ENCODE peak calls at places on chromosomes 16 and 17, in five cellular contexts. S is stomach, C is HCT116, M is iPS DF 6.9, Z is heart right ventricle. N is an unnamed sample. For H3K4me1, the result is how much of the 10 kb centered on the place peaks cover.

GRCh38 chr16:88922114-88922825 is 54.7 kb downstream of the CBFA2T3 start:
- DNase-seq in Z (peak), C (no peak), M (no peak), S (peak), N (peak)

GRCh38 chr17:66755101-66755943 is 79.6 kb upstream of the CACNG5 start:
- DNase-seq in S (no peak), C (peak), M (no peak), Z (no peak), N (peak)

GRCh38 chr16:51538707-51539604 is 387.9 kb upstream of the SALL1 start:
- DNase-seq in S (no peak), Z (no peak), C (no peak), M (no peak), N (peak)

GRCh38 chr16:66503030-66503429 is 46.9 kb downstream of the TK2 start:
- DNase-seq in Z (no peak), S (no peak), M (no peak), C (no peak), N (no peak)

GRCh38 chr16:70306880-70307279 is 7.9 kb downstream of the DDX19B start:
- DNase-seq in S (no peak), C (no peak), Z (no peak), M (no peak), N (no peak)

GRCh38 chr17:13597723-13598347 is 3.9 kb downstream of the HS3ST3A1 start:
- DNase-seq in C (peak), Z (peak), M (no peak), S (no peak), N (peak)

GRCh38 chr16:81900014-81900413 is 111.3 kb downstream of the SDR42E1 start:
- DNase-seq in S (no peak), Z (no peak), M (no peak), C (no peak), N (no peak)

GRCh38 chr16:31198207-31198882 is 4.2 kb downstream of the PYCARD start:
- DNase-seq in Z (no peak), S (no peak), M (no peak), C (no peak), N (no peak)

GRCh38 chr17:79182176-79183160 is 107.8 kb downstream of the ENGASE start:
- DNase-seq in M (no peak), C (no peak), S (no peak), Z (no peak), N (no peak)

GRCh38 chr16:50303041-50303604 is 36.8 kb downstream of the ADCY7 start:
- DNase-seq in M (no peak), S (no peak), C (no peak), Z (no peak), N (peak)

GRCh38 chr16:50719401-50720337 is 22.2 kb upstream of the CYLD start:
- DNase-seq in Z (no peak), S (peak), M (no peak), C (no peak), N (no peak)

GRCh38 chr16:66189951-66190350 is 176.5 kb upstream of the CDH5 start:
- DNase-seq in S (no peak), C (no peak), Z (no peak), M (no peak), N (no peak)

GRCh38 chr17:82627405-82627804 is 20.8 kb downstream of the WDR45B start:
- DNase-seq in S (no peak), M (no peak), Z (no peak), C (no peak), N (no peak)

GRCh38 chr16:67268136-67268579 is 11.2 kb upstream of the PLEKHG4 start:
- DNase-seq in M (no peak), C (peak), Z (peak), S (peak), N (no peak)

GRCh38 chr16:14057878-14058382 is 13.2 kb upstream of the MRTFB start:
- DNase-seq in Z (peak), S (no peak), M (no peak), C (no peak), N (no peak)

GRCh38 chr16:20084624-20085226 is 11.0 kb upstream of the GPR139 start:
- DNase-seq in C (no peak), Z (no peak), M (no peak), S (no peak), N (no peak)

GRCh38 chr16:57564571-57565270 is 22.3 kb downstream of the ADGRG5 start:
- DNase-seq in Z (no peak), C (no peak), M (no peak), S (no peak), N (no peak)

GRCh38 chr17:29154516-29155234 is 25.5 kb downstream of the MYO18A start:
- DNase-seq in S (peak), M (no peak), Z (no peak), C (no peak), N (no peak)

GRCh38 chr17:7258731-7259554 is 3.3 kb downstream of the CLDN7 start:
- DNase-seq in C (peak), M (no peak), S (no peak), Z (no peak), N (no peak)

GRCh38 chr17:7254511-7254910 is 2.5 kb downstream of the ELP5 start:
- DNase-seq in Z (no peak), C (no peak), S (no peak), M (no peak), N (no peak)

GRCh38 chr17:7260151-7260550 is 2.1 kb downstream of the CLDN7 start:
- DNase-seq in C (no peak), S (no peak), M (no peak), Z (no peak), N (no peak)

GRCh38 chr17:7259555-7259889 is 2.8 kb downstream of the CLDN7 start:
- DNase-seq in C (no peak), S (no peak), Z (no peak), M (no peak), N (no peak)

GRCh38 chr17:7256766-7257456 is 4.9 kb downstream of the ELP5 start:
- DNase-seq in S (no peak), Z (no peak), M (no peak), C (no peak), N (no peak)
- H3K27ac ChIP-seq in S (no peak), Z (no peak), M (no peak), C (peak), N (no peak)

GRCh38 chr16:2093793-2094192 is 41.9 kb downstream of the PKD1 start:
- DNase-seq in Z (no peak), M (no peak), C (no peak), S (no peak), N (no peak)
- H3K4me1 ChIP-seq in Z (under half), M (under half), C (under half), S (under half), N (under half)

GRCh38 chr17:40004072-40004471 is 11.2 kb upstream of the CSF3 start:
- DNase-seq in M (no peak), Z (no peak), S (no peak), C (no peak), N (no peak)
- H3K27ac ChIP-seq in M (no peak), Z (no peak), S (no peak), C (no peak), N (no peak)

DNA sequence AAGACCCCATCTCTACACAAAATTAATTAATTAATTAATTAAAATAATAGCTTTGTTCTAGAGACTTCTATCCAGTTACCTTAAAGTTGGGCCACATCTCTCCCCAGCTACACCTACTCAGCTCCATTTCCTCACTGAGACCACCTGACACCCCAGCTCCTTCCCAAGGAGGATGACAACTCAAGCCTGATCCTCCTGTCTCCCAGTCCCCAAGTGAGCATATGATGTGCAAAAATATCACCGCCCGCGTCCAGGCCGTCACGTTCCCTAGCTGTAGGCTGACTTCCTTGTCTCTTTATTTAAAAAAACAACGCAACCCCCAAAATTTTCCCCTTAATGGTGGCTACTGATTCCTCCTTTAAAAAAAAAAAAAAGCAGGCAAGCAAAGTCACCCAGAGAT is 120.2 kb upstream of the RCVRN start:
- DNase-seq in S (no peak), Z (no peak), M (no peak), C (no peak), N (no peak)
- H3K4me1 ChIP-seq in S (under half), Z (under half), M (under half), C (under half), N (under half)

DNA sequence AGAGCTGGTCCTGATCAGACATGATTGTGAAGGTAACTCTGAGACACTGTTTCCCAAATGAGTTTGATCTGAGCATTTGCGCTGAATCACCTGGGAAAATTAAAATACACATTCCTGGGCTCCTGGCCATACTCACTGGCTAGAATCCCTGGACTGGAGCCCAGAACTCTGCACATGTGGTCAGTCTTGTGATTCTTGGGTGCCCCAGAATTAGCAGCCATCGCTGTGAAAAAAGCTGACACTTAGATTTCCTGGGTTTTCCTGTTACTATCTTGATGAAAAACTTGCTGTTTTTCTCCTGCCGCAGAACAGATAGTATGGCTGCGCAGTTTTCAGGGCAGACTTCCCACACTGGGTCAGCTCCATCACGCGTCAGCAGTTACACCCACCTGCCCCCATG is 24.6 kb downstream of the NECAB2 start:
- DNase-seq in M (no peak), C (no peak), S (no peak), Z (peak), N (peak)
- H3K27ac ChIP-seq in M (no peak), C (no peak), S (no peak), Z (no peak), N (no peak)

DNA sequence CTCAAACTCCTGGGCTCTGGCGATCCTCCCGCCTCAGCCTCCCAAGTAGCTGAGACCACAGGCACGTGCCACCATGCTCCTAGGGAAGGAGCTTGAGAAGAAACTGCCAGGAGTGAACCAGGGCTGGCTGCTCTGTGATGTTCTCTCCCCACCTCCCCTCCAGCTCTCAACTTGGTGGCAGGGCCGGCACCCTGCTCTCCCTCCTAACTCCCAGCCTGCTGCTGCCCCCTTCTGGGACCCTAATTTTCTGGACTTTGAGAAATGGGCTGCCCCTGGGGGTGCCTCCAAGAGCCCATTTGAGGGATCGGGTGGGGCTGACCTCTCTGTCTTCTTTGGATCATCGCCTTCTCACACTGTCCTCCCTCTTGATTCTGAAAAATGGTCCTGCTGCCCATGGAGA is 14.9 kb upstream of the STAT3 start:
- DNase-seq in S (peak), Z (no peak), C (no peak), M (no peak), N (no peak)
- H3K4me1 ChIP-seq in S (half or more), Z (half or more), C (half or more), M (under half), N (under half)

GRCh38 chr16:5207001-5207523 is 109.5 kb upstream of the EEF2KMT start:
- DNase-seq in M (no peak), Z (no peak), C (no peak), S (no peak), N (no peak)

GRCh38 chr16:5205394-5206040 is 107.9 kb upstream of the EEF2KMT start:
- DNase-seq in M (no peak), S (no peak), Z (no peak), C (no peak), N (no peak)

GRCh38 chr16:5206331-5206990 is 108.9 kb upstream of the EEF2KMT start:
- DNase-seq in M (no peak), C (no peak), Z (no peak), S (no peak), N (no peak)
- H3K27ac ChIP-seq in M (no peak), C (no peak), Z (no peak), S (no peak), N (no peak)

GRCh38 chr17:72968798-72969197 is 123.7 kb downstream of the SLC39A11 start:
- DNase-seq in Z (no peak), M (no peak), S (no peak), C (no peak), N (no peak)

GRCh38 chr17:72967963-72968585 is 124.4 kb downstream of the SLC39A11 start:
- DNase-seq in S (no peak), Z (no peak), M (no peak), C (no peak), N (no peak)

GRCh38 chr17:72969293-72969692 is 123.2 kb downstream of the SLC39A11 start:
- DNase-seq in M (no peak), S (no peak), C (no peak), Z (no peak), N (no peak)

GRCh38 chr17:72970246-72970645 is 122.2 kb downstream of the SLC39A11 start:
- DNase-seq in C (no peak), M (no peak), Z (no peak), S (no peak), N (no peak)

DNA sequence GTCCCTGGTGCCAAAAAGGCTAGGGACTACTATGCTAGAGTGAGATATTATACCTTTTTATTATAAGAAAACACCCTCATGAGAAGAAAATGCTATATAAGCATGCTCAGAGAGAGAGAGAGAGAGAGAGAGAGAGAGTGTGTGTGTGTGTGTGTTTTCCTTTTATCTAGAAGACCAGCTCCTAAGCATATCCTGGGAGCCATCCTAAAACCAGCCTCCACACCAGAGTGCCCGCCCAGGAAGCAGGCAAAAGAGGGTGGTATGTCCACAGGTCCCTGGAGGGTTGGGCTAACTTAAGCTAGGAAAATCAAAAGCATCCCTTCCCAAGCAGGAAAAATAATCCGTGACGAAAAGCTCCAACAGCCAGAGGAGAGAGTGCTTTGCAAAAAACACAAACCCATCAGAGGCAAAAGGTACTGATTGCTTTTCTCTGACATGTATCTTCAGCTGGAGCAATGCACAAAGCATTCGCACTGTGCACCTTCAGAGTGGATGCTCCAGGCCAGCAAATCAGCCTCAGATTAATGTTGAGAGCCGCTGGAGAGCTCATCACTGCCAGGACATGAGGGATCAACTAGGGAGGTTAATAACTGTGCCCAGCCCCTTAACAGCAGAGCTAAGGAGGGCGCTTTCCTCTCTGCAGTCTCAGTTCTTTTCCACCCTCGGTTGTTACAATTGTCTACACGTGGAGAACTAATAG is 125.1 kb downstream of the SLC39A11 start:
- DNase-seq in Z (no peak), S (no peak), M (no peak), C (no peak), N (no peak)
- H3K4me1 ChIP-seq in Z (under half), S (under half), M (under half), C (under half), N (under half)

GRCh38 chr17:45643591-45643990 is 140.5 kb upstream of the CRHR1 start:
- DNase-seq in C (no peak), Z (no peak), M (no peak), S (no peak), N (no peak)

GRCh38 chr17:45639297-45639849 is 144.7 kb upstream of the CRHR1 start:
- DNase-seq in Z (no peak), S (no peak), M (no peak), C (no peak), N (no peak)

GRCh38 chr17:45645330-45645729 is 138.8 kb upstream of the CRHR1 start:
- DNase-seq in S (no peak), M (no peak), C (no peak), Z (no peak), N (no peak)

GRCh38 chr17:45640141-45640850 is 143.8 kb upstream of the CRHR1 start:
- DNase-seq in C (peak), S (peak), Z (peak), M (peak), N (peak)

GRCh38 chr17:45641541-45641940 is 142.6 kb upstream of the CRHR1 start:
- DNase-seq in S (no peak), M (no peak), Z (no peak), C (no peak), N (no peak)
- H3K27ac ChIP-seq in S (no peak), M (no peak), Z (no peak), C (no peak), N (no peak)

GRCh38 chr17:40287159-40287493 is 553 bp upstream of the CDC6 start:
- DNase-seq in S (no peak), Z (no peak), M (no peak), C (no peak), N (no peak)

GRCh38 chr17:40283662-40284061 is 4.0 kb upstream of the CDC6 start:
- DNase-seq in M (no peak), C (peak), S (no peak), Z (no peak), N (no peak)

GRCh38 chr17:40284085-40284713 is 3.5 kb upstream of the CDC6 start:
- DNase-seq in S (no peak), M (no peak), Z (no peak), C (peak), N (no peak)

GRCh38 chr17:40287494-40288369 is at the start of gene CDC6:
- DNase-seq in S (peak), Z (peak), C (peak), M (peak), N (peak)

GRCh38 chr17:40286473-40286872 is 1.2 kb upstream of the CDC6 start:
- DNase-seq in C (no peak), M (no peak), S (no peak), Z (no peak), N (no peak)
- H3K4me1 ChIP-seq in C (half or more), M (under half), S (under half), Z (under half), N (under half)

N was measured in thyroid gland.